ENCODE peak calls at places on chromosomes 12 and 14, in ten cellular contexts. One of them, this sample, is unnamed.

GRCh38 chr14:104724981-104725771 is 1.1 kb downstream of the ADSS1 start:
- DNase-seq in stimulated activated CD4-positive, alpha-beta T cell treated with anti-CD3 and anti-CD28 coated beads, Interleukin-2, amount 100 ng/mL, for 24 hours: no peak
- DNase-seq in kidney glomerular epithelial cell: peak; percentile 5
- DNase-seq in H4: no peak
- DNase-seq in ovary: peak; percentile 43
- DNase-seq in endothelial cell of umbilical vein: no peak
- DNase-seq in WTC11: peak; percentile 59
- DNase-seq in RWPE1: no peak
- DNase-seq in activated T-helper 1 cell treated with Interleukin-2 at 50 U/mL for 16 hours: no peak
- DNase-seq in NCI-H1694 treated with DMSO at 0.1 percent for 48 hours: peak; percentile 32
- DNase-seq in this sample: no peak

GRCh38 chr14:44418856-44419255 is 88.2 kb downstream of the FSCB start:
- DNase-seq in stimulated activated CD4-positive, alpha-beta T cell treated with anti-CD3 and anti-CD28 coated beads, Interleukin-2, amount 100 ng/mL, for 24 hours: no peak
- DNase-seq in kidney glomerular epithelial cell: no peak
- DNase-seq in H4: no peak
- DNase-seq in ovary: no peak
- DNase-seq in endothelial cell of umbilical vein: no peak
- DNase-seq in WTC11: no peak
- DNase-seq in RWPE1: no peak
- DNase-seq in activated T-helper 1 cell treated with Interleukin-2 at 50 U/mL for 16 hours: no peak
- DNase-seq in NCI-H1694 treated with DMSO at 0.1 percent for 48 hours: no peak
- DNase-seq in this sample: no peak

GRCh38 chr14:55540847-55541773 is 38.9 kb upstream of the KTN1 start:
- DNase-seq in stimulated activated CD4-positive, alpha-beta T cell treated with anti-CD3 and anti-CD28 coated beads, Interleukin-2, amount 100 ng/mL, for 24 hours: no peak
- DNase-seq in kidney glomerular epithelial cell: no peak
- DNase-seq in H4: no peak
- DNase-seq in ovary: no peak
- DNase-seq in endothelial cell of umbilical vein: peak; percentile 35
- DNase-seq in WTC11: no peak
- DNase-seq in RWPE1: peak; percentile 35
- DNase-seq in activated T-helper 1 cell treated with Interleukin-2 at 50 U/mL for 16 hours: no peak
- DNase-seq in NCI-H1694 treated with DMSO at 0.1 percent for 48 hours: no peak
- DNase-seq in this sample: no peak

GRCh38 chr14:30291216-30291615 is 267.7 kb upstream of the G2E3 start:
- DNase-seq in stimulated activated CD4-positive, alpha-beta T cell treated with anti-CD3 and anti-CD28 coated beads, Interleukin-2, amount 100 ng/mL, for 24 hours: no peak
- DNase-seq in kidney glomerular epithelial cell: peak; percentile 40
- DNase-seq in H4: no peak
- DNase-seq in ovary: no peak
- DNase-seq in endothelial cell of umbilical vein: no peak
- DNase-seq in WTC11: no peak
- DNase-seq in RWPE1: peak; percentile 54
- DNase-seq in activated T-helper 1 cell treated with Interleukin-2 at 50 U/mL for 16 hours: no peak
- DNase-seq in NCI-H1694 treated with DMSO at 0.1 percent for 48 hours: no peak
- DNase-seq in this sample: no peak

GRCh38 chr12:76123301-76124212 is 39.1 kb upstream of the NAP1L1 start:
- DNase-seq in stimulated activated CD4-positive, alpha-beta T cell treated with anti-CD3 and anti-CD28 coated beads, Interleukin-2, amount 100 ng/mL, for 24 hours: no peak
- DNase-seq in kidney glomerular epithelial cell: peak; percentile 34
- DNase-seq in H4: no peak
- DNase-seq in ovary: no peak
- DNase-seq in endothelial cell of umbilical vein: peak; percentile 79
- DNase-seq in WTC11: no peak
- DNase-seq in RWPE1: peak; percentile 15
- DNase-seq in activated T-helper 1 cell treated with Interleukin-2 at 50 U/mL for 16 hours: no peak
- DNase-seq in NCI-H1694 treated with DMSO at 0.1 percent for 48 hours: no peak
- DNase-seq in this sample: no peak

GRCh38 chr12:102539651-102540553 is 59.5 kb upstream of the IGF1 start:
- DNase-seq in stimulated activated CD4-positive, alpha-beta T cell treated with anti-CD3 and anti-CD28 coated beads, Interleukin-2, amount 100 ng/mL, for 24 hours: no peak
- DNase-seq in kidney glomerular epithelial cell: peak; percentile 95
- DNase-seq in H4: peak; percentile 33
- DNase-seq in ovary: no peak
- DNase-seq in endothelial cell of umbilical vein: no peak
- DNase-seq in WTC11: no peak
- DNase-seq in RWPE1: peak; percentile 19
- DNase-seq in activated T-helper 1 cell treated with Interleukin-2 at 50 U/mL for 16 hours: no peak
- DNase-seq in NCI-H1694 treated with DMSO at 0.1 percent for 48 hours: no peak
- DNase-seq in this sample: no peak

GRCh38 chr14:106442857-106443256 is 916.5 kb downstream of the TMEM121 start:
- DNase-seq in stimulated activated CD4-positive, alpha-beta T cell treated with anti-CD3 and anti-CD28 coated beads, Interleukin-2, amount 100 ng/mL, for 24 hours: peak; percentile 60
- DNase-seq in kidney glomerular epithelial cell: no peak
- DNase-seq in H4: no peak
- DNase-seq in ovary: no peak
- DNase-seq in endothelial cell of umbilical vein: no peak
- DNase-seq in WTC11: no peak
- DNase-seq in RWPE1: no peak
- DNase-seq in activated T-helper 1 cell treated with Interleukin-2 at 50 U/mL for 16 hours: no peak
- DNase-seq in NCI-H1694 treated with DMSO at 0.1 percent for 48 hours: no peak
- DNase-seq in this sample: no peak

GRCh38 chr14:51147183-51147582 is 52.3 kb upstream of the TRIM9 start:
- DNase-seq in stimulated activated CD4-positive, alpha-beta T cell treated with anti-CD3 and anti-CD28 coated beads, Interleukin-2, amount 100 ng/mL, for 24 hours: no peak
- DNase-seq in kidney glomerular epithelial cell: no peak
- DNase-seq in H4: no peak
- DNase-seq in ovary: no peak
- DNase-seq in endothelial cell of umbilical vein: no peak
- DNase-seq in WTC11: no peak
- DNase-seq in RWPE1: no peak
- DNase-seq in activated T-helper 1 cell treated with Interleukin-2 at 50 U/mL for 16 hours: no peak
- DNase-seq in NCI-H1694 treated with DMSO at 0.1 percent for 48 hours: no peak
- DNase-seq in this sample: no peak

GRCh38 chr14:100375273-100375962 is 52.3 kb downstream of the SLC25A47 start:
- DNase-seq in stimulated activated CD4-positive, alpha-beta T cell treated with anti-CD3 and anti-CD28 coated beads, Interleukin-2, amount 100 ng/mL, for 24 hours: peak; percentile 82
- DNase-seq in kidney glomerular epithelial cell: peak; percentile 41
- DNase-seq in H4: peak; percentile 95
- DNase-seq in ovary: peak; percentile 76
- DNase-seq in endothelial cell of umbilical vein: peak; percentile 98
- DNase-seq in WTC11: peak; percentile 65
- DNase-seq in RWPE1: peak; percentile 77
- DNase-seq in activated T-helper 1 cell treated with Interleukin-2 at 50 U/mL for 16 hours: no peak
- DNase-seq in NCI-H1694 treated with DMSO at 0.1 percent for 48 hours: no peak
- DNase-seq in this sample: no peak

GRCh38 chr12:40178701-40179100 is 46.1 kb upstream of the LRRK2 start:
- DNase-seq in stimulated activated CD4-positive, alpha-beta T cell treated with anti-CD3 and anti-CD28 coated beads, Interleukin-2, amount 100 ng/mL, for 24 hours: no peak
- DNase-seq in kidney glomerular epithelial cell: no peak
- DNase-seq in H4: no peak
- DNase-seq in ovary: no peak
- DNase-seq in endothelial cell of umbilical vein: no peak
- DNase-seq in WTC11: no peak
- DNase-seq in RWPE1: no peak
- DNase-seq in activated T-helper 1 cell treated with Interleukin-2 at 50 U/mL for 16 hours: no peak
- DNase-seq in NCI-H1694 treated with DMSO at 0.1 percent for 48 hours: no peak
- DNase-seq in this sample: no peak

GRCh38 chr12:58159941-58160340 is 218.6 kb downstream of the ATP23 start:
- DNase-seq in stimulated activated CD4-positive, alpha-beta T cell treated with anti-CD3 and anti-CD28 coated beads, Interleukin-2, amount 100 ng/mL, for 24 hours: no peak
- DNase-seq in kidney glomerular epithelial cell: no peak
- DNase-seq in H4: no peak
- DNase-seq in ovary: no peak
- DNase-seq in endothelial cell of umbilical vein: no peak
- DNase-seq in WTC11: no peak
- DNase-seq in RWPE1: no peak
- DNase-seq in activated T-helper 1 cell treated with Interleukin-2 at 50 U/mL for 16 hours: no peak
- DNase-seq in NCI-H1694 treated with DMSO at 0.1 percent for 48 hours: no peak
- DNase-seq in this sample: no peak

GRCh38 chr14:22491683-22492483 is 97.1 kb downstream of the DAD1 start:
- DNase-seq in stimulated activated CD4-positive, alpha-beta T cell treated with anti-CD3 and anti-CD28 coated beads, Interleukin-2, amount 100 ng/mL, for 24 hours: no peak
- DNase-seq in kidney glomerular epithelial cell: no peak
- DNase-seq in H4: no peak
- DNase-seq in ovary: no peak
- DNase-seq in endothelial cell of umbilical vein: no peak
- DNase-seq in WTC11: no peak
- DNase-seq in RWPE1: no peak
- DNase-seq in activated T-helper 1 cell treated with Interleukin-2 at 50 U/mL for 16 hours: no peak
- DNase-seq in NCI-H1694 treated with DMSO at 0.1 percent for 48 hours: no peak
- DNase-seq in this sample: no peak

GRCh38 chr14:75196468-75196867 is 20.1 kb upstream of the TMED10 start:
- DNase-seq in stimulated activated CD4-positive, alpha-beta T cell treated with anti-CD3 and anti-CD28 coated beads, Interleukin-2, amount 100 ng/mL, for 24 hours: no peak
- DNase-seq in kidney glomerular epithelial cell: no peak
- DNase-seq in H4: no peak
- DNase-seq in ovary: no peak
- DNase-seq in endothelial cell of umbilical vein: peak; percentile 65
- DNase-seq in WTC11: no peak
- DNase-seq in RWPE1: no peak
- DNase-seq in activated T-helper 1 cell treated with Interleukin-2 at 50 U/mL for 16 hours: no peak
- DNase-seq in NCI-H1694 treated with DMSO at 0.1 percent for 48 hours: no peak
- DNase-seq in this sample: peak; percentile 46

GRCh38 chr14:71054706-71055105 is 147.4 kb downstream of the PCNX1 start:
- DNase-seq in stimulated activated CD4-positive, alpha-beta T cell treated with anti-CD3 and anti-CD28 coated beads, Interleukin-2, amount 100 ng/mL, for 24 hours: no peak
- DNase-seq in kidney glomerular epithelial cell: no peak
- DNase-seq in H4: no peak
- DNase-seq in ovary: no peak
- DNase-seq in endothelial cell of umbilical vein: no peak
- DNase-seq in WTC11: no peak
- DNase-seq in RWPE1: no peak
- DNase-seq in activated T-helper 1 cell treated with Interleukin-2 at 50 U/mL for 16 hours: no peak
- DNase-seq in NCI-H1694 treated with DMSO at 0.1 percent for 48 hours: no peak
- DNase-seq in this sample: no peak

GRCh38 chr12:12881495-12881894 is 9.9 kb upstream of the GPRC5A start:
- DNase-seq in stimulated activated CD4-positive, alpha-beta T cell treated with anti-CD3 and anti-CD28 coated beads, Interleukin-2, amount 100 ng/mL, for 24 hours: no peak
- DNase-seq in kidney glomerular epithelial cell: no peak
- DNase-seq in H4: no peak
- DNase-seq in ovary: no peak
- DNase-seq in endothelial cell of umbilical vein: peak; percentile 59
- DNase-seq in WTC11: no peak
- DNase-seq in RWPE1: no peak
- DNase-seq in activated T-helper 1 cell treated with Interleukin-2 at 50 U/mL for 16 hours: no peak
- DNase-seq in NCI-H1694 treated with DMSO at 0.1 percent for 48 hours: no peak
- DNase-seq in this sample: no peak

GRCh38 chr12:2288875-2289274 is 236.1 kb downstream of the CACNA1C start:
- DNase-seq in stimulated activated CD4-positive, alpha-beta T cell treated with anti-CD3 and anti-CD28 coated beads, Interleukin-2, amount 100 ng/mL, for 24 hours: no peak
- DNase-seq in kidney glomerular epithelial cell: no peak
- DNase-seq in H4: no peak
- DNase-seq in ovary: no peak
- DNase-seq in endothelial cell of umbilical vein: no peak
- DNase-seq in WTC11: no peak
- DNase-seq in RWPE1: no peak
- DNase-seq in activated T-helper 1 cell treated with Interleukin-2 at 50 U/mL for 16 hours: no peak
- DNase-seq in NCI-H1694 treated with DMSO at 0.1 percent for 48 hours: peak; percentile 62
- DNase-seq in this sample: no peak

GRCh38 chr12:74537126-74537706 is 419 bp upstream of the ATXN7L3B start:
- DNase-seq in stimulated activated CD4-positive, alpha-beta T cell treated with anti-CD3 and anti-CD28 coated beads, Interleukin-2, amount 100 ng/mL, for 24 hours: no peak
- DNase-seq in kidney glomerular epithelial cell: peak; percentile 81
- DNase-seq in H4: peak; percentile 67
- DNase-seq in ovary: no peak
- DNase-seq in endothelial cell of umbilical vein: no peak
- DNase-seq in WTC11: no peak
- DNase-seq in RWPE1: peak; percentile 55
- DNase-seq in activated T-helper 1 cell treated with Interleukin-2 at 50 U/mL for 16 hours: no peak
- DNase-seq in NCI-H1694 treated with DMSO at 0.1 percent for 48 hours: peak; percentile 77
- DNase-seq in this sample: peak; percentile 57

GRCh38 chr14:61355892-61356325 is 34.5 kb downstream of the PRKCH start:
- DNase-seq in stimulated activated CD4-positive, alpha-beta T cell treated with anti-CD3 and anti-CD28 coated beads, Interleukin-2, amount 100 ng/mL, for 24 hours: peak; percentile 66
- DNase-seq in kidney glomerular epithelial cell: peak; percentile 18
- DNase-seq in H4: peak; percentile 57
- DNase-seq in ovary: peak; percentile 40
- DNase-seq in endothelial cell of umbilical vein: peak; percentile 100
- DNase-seq in WTC11: peak; percentile 36
- DNase-seq in RWPE1: peak; percentile 91
- DNase-seq in activated T-helper 1 cell treated with Interleukin-2 at 50 U/mL for 16 hours: no peak
- DNase-seq in NCI-H1694 treated with DMSO at 0.1 percent for 48 hours: no peak
- DNase-seq in this sample: no peak

GRCh38 chr12:12779529-12779928 is 5.9 kb upstream of the APOLD1 start:
- DNase-seq in stimulated activated CD4-positive, alpha-beta T cell treated with anti-CD3 and anti-CD28 coated beads, Interleukin-2, amount 100 ng/mL, for 24 hours: no peak
- DNase-seq in kidney glomerular epithelial cell: peak; percentile 86
- DNase-seq in H4: peak; percentile 63
- DNase-seq in ovary: no peak
- DNase-seq in endothelial cell of umbilical vein: peak; percentile 95
- DNase-seq in WTC11: no peak
- DNase-seq in RWPE1: peak; percentile 63
- DNase-seq in activated T-helper 1 cell treated with Interleukin-2 at 50 U/mL for 16 hours: no peak
- DNase-seq in NCI-H1694 treated with DMSO at 0.1 percent for 48 hours: peak; percentile 92
- DNase-seq in this sample: no peak

GRCh38 chr14:67514203-67514607 is 18.9 kb upstream of the PLEKHH1 start:
- DNase-seq in stimulated activated CD4-positive, alpha-beta T cell treated with anti-CD3 and anti-CD28 coated beads, Interleukin-2, amount 100 ng/mL, for 24 hours: no peak
- DNase-seq in kidney glomerular epithelial cell: no peak
- DNase-seq in H4: no peak
- DNase-seq in ovary: peak; percentile 43
- DNase-seq in endothelial cell of umbilical vein: no peak
- DNase-seq in WTC11: no peak
- DNase-seq in RWPE1: no peak
- DNase-seq in activated T-helper 1 cell treated with Interleukin-2 at 50 U/mL for 16 hours: no peak
- DNase-seq in NCI-H1694 treated with DMSO at 0.1 percent for 48 hours: peak; percentile 28
- DNase-seq in this sample: no peak

GRCh38 chr12:92602476-92602875 is 100.3 kb upstream of the PLEKHG7 start:
- DNase-seq in stimulated activated CD4-positive, alpha-beta T cell treated with anti-CD3 and anti-CD28 coated beads, Interleukin-2, amount 100 ng/mL, for 24 hours: no peak
- DNase-seq in kidney glomerular epithelial cell: no peak
- DNase-seq in H4: peak; percentile 57
- DNase-seq in ovary: no peak
- DNase-seq in endothelial cell of umbilical vein: peak; percentile 41
- DNase-seq in WTC11: no peak
- DNase-seq in RWPE1: peak; percentile 53
- DNase-seq in activated T-helper 1 cell treated with Interleukin-2 at 50 U/mL for 16 hours: no peak
- DNase-seq in NCI-H1694 treated with DMSO at 0.1 percent for 48 hours: no peak
- DNase-seq in this sample: no peak

GRCh38 chr12:110371408-110372055 is 32.0 kb downstream of the ANAPC7 start:
- DNase-seq in stimulated activated CD4-positive, alpha-beta T cell treated with anti-CD3 and anti-CD28 coated beads, Interleukin-2, amount 100 ng/mL, for 24 hours: no peak
- DNase-seq in kidney glomerular epithelial cell: no peak
- DNase-seq in H4: no peak
- DNase-seq in ovary: no peak
- DNase-seq in endothelial cell of umbilical vein: no peak
- DNase-seq in WTC11: no peak
- DNase-seq in RWPE1: no peak
- DNase-seq in activated T-helper 1 cell treated with Interleukin-2 at 50 U/mL for 16 hours: no peak
- DNase-seq in NCI-H1694 treated with DMSO at 0.1 percent for 48 hours: peak; percentile 73
- DNase-seq in this sample: no peak

GRCh38 chr12:48765753-48766162 is 23.1 kb downstream of the ADCY6 start:
- DNase-seq in stimulated activated CD4-positive, alpha-beta T cell treated with anti-CD3 and anti-CD28 coated beads, Interleukin-2, amount 100 ng/mL, for 24 hours: no peak
- DNase-seq in kidney glomerular epithelial cell: peak; percentile 0
- DNase-seq in H4: no peak
- DNase-seq in ovary: peak; percentile 78
- DNase-seq in endothelial cell of umbilical vein: no peak
- DNase-seq in WTC11: no peak
- DNase-seq in RWPE1: no peak
- DNase-seq in activated T-helper 1 cell treated with Interleukin-2 at 50 U/mL for 16 hours: no peak
- DNase-seq in NCI-H1694 treated with DMSO at 0.1 percent for 48 hours: no peak
- DNase-seq in this sample: peak; percentile 46

GRCh38 chr14:68569546-68569908 is 223.3 kb downstream of the ZFP36L1 start:
- DNase-seq in stimulated activated CD4-positive, alpha-beta T cell treated with anti-CD3 and anti-CD28 coated beads, Interleukin-2, amount 100 ng/mL, for 24 hours: no peak
- DNase-seq in kidney glomerular epithelial cell: no peak
- DNase-seq in H4: no peak
- DNase-seq in ovary: no peak
- DNase-seq in endothelial cell of umbilical vein: peak; percentile 42
- DNase-seq in WTC11: no peak
- DNase-seq in RWPE1: no peak
- DNase-seq in activated T-helper 1 cell treated with Interleukin-2 at 50 U/mL for 16 hours: no peak
- DNase-seq in NCI-H1694 treated with DMSO at 0.1 percent for 48 hours: no peak
- DNase-seq in this sample: no peak

GRCh38 chr12:50184261-50184660 is 17.1 kb upstream of the CERS5 start:
- DNase-seq in stimulated activated CD4-positive, alpha-beta T cell treated with anti-CD3 and anti-CD28 coated beads, Interleukin-2, amount 100 ng/mL, for 24 hours: no peak
- DNase-seq in kidney glomerular epithelial cell: no peak
- DNase-seq in H4: no peak
- DNase-seq in ovary: no peak
- DNase-seq in endothelial cell of umbilical vein: no peak
- DNase-seq in WTC11: no peak
- DNase-seq in RWPE1: no peak
- DNase-seq in activated T-helper 1 cell treated with Interleukin-2 at 50 U/mL for 16 hours: no peak
- DNase-seq in NCI-H1694 treated with DMSO at 0.1 percent for 48 hours: no peak
- DNase-seq in this sample: no peak

GRCh38 chr14:20687362-20688166 is 1.0 kb upstream of the ANG start:
- DNase-seq in stimulated activated CD4-positive, alpha-beta T cell treated with anti-CD3 and anti-CD28 coated beads, Interleukin-2, amount 100 ng/mL, for 24 hours: no peak
- DNase-seq in kidney glomerular epithelial cell: no peak
- DNase-seq in H4: no peak
- DNase-seq in ovary: no peak
- DNase-seq in endothelial cell of umbilical vein: no peak
- DNase-seq in WTC11: no peak
- DNase-seq in RWPE1: no peak
- DNase-seq in activated T-helper 1 cell treated with Interleukin-2 at 50 U/mL for 16 hours: no peak
- DNase-seq in NCI-H1694 treated with DMSO at 0.1 percent for 48 hours: no peak
- DNase-seq in this sample: no peak

GRCh38 chr12:108768591-108769500 is 37.5 kb upstream of the CORO1C start:
- DNase-seq in stimulated activated CD4-positive, alpha-beta T cell treated with anti-CD3 and anti-CD28 coated beads, Interleukin-2, amount 100 ng/mL, for 24 hours: peak; percentile 17
- DNase-seq in kidney glomerular epithelial cell: no peak
- DNase-seq in H4: no peak
- DNase-seq in ovary: no peak
- DNase-seq in endothelial cell of umbilical vein: no peak
- DNase-seq in WTC11: peak; percentile 65
- DNase-seq in RWPE1: peak; percentile 35
- DNase-seq in activated T-helper 1 cell treated with Interleukin-2 at 50 U/mL for 16 hours: no peak
- DNase-seq in NCI-H1694 treated with DMSO at 0.1 percent for 48 hours: no peak
- DNase-seq in this sample: no peak

GRCh38 chr12:107684990-107685359 is 624 bp upstream of the PWP1 start:
- DNase-seq in stimulated activated CD4-positive, alpha-beta T cell treated with anti-CD3 and anti-CD28 coated beads, Interleukin-2, amount 100 ng/mL, for 24 hours: peak; percentile 15
- DNase-seq in kidney glomerular epithelial cell: no peak
- DNase-seq in H4: peak; percentile 24
- DNase-seq in ovary: no peak
- DNase-seq in endothelial cell of umbilical vein: no peak
- DNase-seq in WTC11: no peak
- DNase-seq in RWPE1: no peak
- DNase-seq in activated T-helper 1 cell treated with Interleukin-2 at 50 U/mL for 16 hours: no peak
- DNase-seq in NCI-H1694 treated with DMSO at 0.1 percent for 48 hours: no peak
- DNase-seq in this sample: peak; percentile 20